ENCODE peak calls at places on chromosomes 6 and 20, in eight cellular contexts. K, R, B, T, P, M, H and L are unnamed samples.

GRCh38 chr20:59573837-59574236 is 30.5 kb upstream of the PHACTR3 start:
- DNase-seq in K (no peak), R (no peak), B (no peak), T (no peak), P (no peak), M (no peak), H (no peak), L (no peak)

GRCh38 chr6:25014806-25015560 is 79.2 kb upstream of the RIPOR2 start:
- DNase-seq in K (no peak), R (no peak), B (no peak), T (no peak), P (peak), M (peak), H (no peak), L (peak)

GRCh38 chr20:37201827-37202162 is 22.4 kb upstream of the MROH8 start:
- DNase-seq in K (no peak), R (no peak), B (no peak), T (no peak), P (no peak), M (no peak), H (no peak), L (no peak)

GRCh38 chr6:37965964-37966676 is 146.6 kb downstream of the ZFAND3 start:
- DNase-seq in K (no peak), R (no peak), B (no peak), T (no peak), P (no peak), M (peak), H (peak), L (no peak)

GRCh38 chr20:16803965-16804792 is 56.0 kb downstream of the OTOR start:
- DNase-seq in K (no peak), R (peak), B (peak), T (no peak), P (peak), M (peak), H (peak), L (no peak)

GRCh38 chr6:121349596-121349995 is 15.3 kb upstream of the TBC1D32 start:
- DNase-seq in K (no peak), R (no peak), B (no peak), T (no peak), P (no peak), M (no peak), H (no peak), L (no peak)

GRCh38 chr6:21931641-21932335 is 338.2 kb downstream of the SOX4 start:
- DNase-seq in K (no peak), R (no peak), B (no peak), T (no peak), P (no peak), M (peak), H (no peak), L (no peak)

GRCh38 chr20:40763646-40764295 is 74.7 kb upstream of the MAFB start:
- DNase-seq in K (no peak), R (no peak), B (no peak), T (no peak), P (peak), M (no peak), H (no peak), L (no peak)

GRCh38 chr6:19713984-19714383 is 123.2 kb upstream of the ID4 start:
- DNase-seq in K (no peak), R (no peak), B (no peak), T (no peak), P (no peak), M (no peak), H (no peak), L (no peak)

GRCh38 chr6:46437671-46438221 is 53.5 kb downstream of the RCAN2 start:
- DNase-seq in K (no peak), R (no peak), B (no peak), T (no peak), P (peak), M (peak), H (peak), L (no peak)